ENCODE peak calls at places on chromosome 19, in nine cellular contexts. N, L, B, O, Z, C, K, J and Q are unnamed samples.

GRCh38 chr19:8240274-8241229 is 31.4 kb downstream of the CERS4 start:
- DNase-seq in N (peak), L (peak), B (peak), O (peak), Z (peak), C (peak), K (peak), J (peak), Q (peak)

GRCh38 chr19:289651-290538 is 1.3 kb downstream of the PLPP2 start:
- DNase-seq in N (peak), L (peak), B (peak), O (peak), Z (no peak), C (no peak), K (peak), J (no peak), Q (no peak)

GRCh38 chr19:19075126-19075525 is 11.3 kb downstream of the SLC25A42 start:
- DNase-seq in N (no peak), L (no peak), B (no peak), O (no peak), Z (no peak), C (no peak), K (no peak), J (no peak), Q (no peak)

GRCh38 chr19:42433503-42434260 is 6.5 kb upstream of the LIPE start:
- DNase-seq in N (peak), L (peak), B (peak), O (peak), Z (peak), C (no peak), K (no peak), J (no peak), Q (peak)

GRCh38 chr19:2547721-2548120 is 71.8 kb downstream of the GADD45B start:
- DNase-seq in N (no peak), L (no peak), B (no peak), O (no peak), Z (no peak), C (no peak), K (no peak), J (no peak), Q (no peak)

GRCh38 chr19:46766569-46767317 is 20.5 kb upstream of the STRN4 start:
- DNase-seq in N (peak), L (peak), B (no peak), O (no peak), Z (peak), C (no peak), K (no peak), J (peak), Q (peak)

GRCh38 chr19:4909172-4909896 is at the start of gene UHRF1:
- DNase-seq in N (peak), L (peak), B (peak), O (no peak), Z (peak), C (no peak), K (no peak), J (peak), Q (peak)

GRCh38 chr19:21045028-21045427 is 24.6 kb downstream of the ZNF430 start:
- DNase-seq in N (no peak), L (no peak), B (no peak), O (no peak), Z (no peak), C (no peak), K (no peak), J (no peak), Q (no peak)

GRCh38 chr19:11418166-11418517 is 972 bp downstream of the RGL3 start:
- DNase-seq in N (no peak), L (no peak), B (no peak), O (no peak), Z (no peak), C (no peak), K (no peak), J (no peak), Q (no peak)

GRCh38 chr19:48925240-48925843 is 8.2 kb upstream of the DHDH start:
- DNase-seq in N (peak), L (no peak), B (peak), O (peak), Z (peak), C (peak), K (peak), J (no peak), Q (no peak)

GRCh38 chr19:30070970-30071632 is 129.1 kb downstream of the URI1 start:
- DNase-seq in N (no peak), L (no peak), B (no peak), O (no peak), Z (no peak), C (no peak), K (peak), J (peak), Q (no peak)

GRCh38 chr19:58279042-58279924 is 528 bp downstream of the ZNF8 start:
- DNase-seq in N (peak), L (peak), B (peak), O (peak), Z (peak), C (peak), K (peak), J (peak), Q (peak)

GRCh38 chr19:17243340-17243853 is 2.3 kb downstream of the NR2F6 start:
- DNase-seq in N (no peak), L (no peak), B (no peak), O (no peak), Z (no peak), C (no peak), K (no peak), J (no peak), Q (no peak)